ENCODE peak calls at places on chromosomes 4 and X, in nine cellular contexts. R is mammary epithelial cell, C is suprapubic skin, K is sigmoid colon, A is substantia nigra, Y is fibroblast of lung, J is neural progenitor cell, O is OCI-LY7, I is GM23338. T is an unnamed sample.

GRCh38 chrX:116379854-116380253 is 56.6 kb upstream of the SLC6A14 start:
- DNase-seq in R (peak; percentile 79), C (no peak), K (no peak), A (no peak), Y (peak; percentile 2), J (no peak), O (no peak), I (no peak), T (no peak)

GRCh38 chr4:139794158-139794954 is 128.7 kb downstream of the MGST2 start:
- DNase-seq in R (no peak), C (no peak), K (no peak), A (no peak), Y (peak; percentile 33), J (no peak), O (no peak), I (no peak), T (no peak)

GRCh38 chr4:138553001-138553845 is 311.1 kb upstream of the SLC7A11 start:
- DNase-seq in R (no peak), C (no peak), K (no peak), A (no peak), Y (no peak), J (no peak), O (no peak), I (no peak), T (no peak)

GRCh38 chr4:128600996-128601857 is 208.3 kb upstream of the JADE1 start:
- DNase-seq in R (peak; percentile 92), C (no peak), K (peak; percentile 86), A (no peak), Y (peak; percentile 97), J (no peak), O (no peak), I (no peak), T (peak; percentile 92)

GRCh38 chrX:21735038-21735752 is 22.7 kb downstream of the SMPX start:
- DNase-seq in R (peak; percentile 34), C (no peak), K (no peak), A (no peak), Y (peak; percentile 83), J (no peak), O (no peak), I (no peak), T (no peak)

GRCh38 chrX:77918568-77918967 is 8.1 kb downstream of the ATP7A start:
- DNase-seq in R (peak; percentile 28), C (no peak), K (no peak), A (no peak), Y (peak; percentile 40), J (no peak), O (no peak), I (no peak), T (no peak)

GRCh38 chrX:22934640-22935039 is 65.1 kb upstream of the DDX53 start:
- DNase-seq in R (no peak), C (no peak), K (no peak), A (no peak), Y (no peak), J (no peak), O (no peak), I (no peak), T (no peak)

GRCh38 chr4:108335081-108335480 is 166.3 kb upstream of the LEF1 start:
- DNase-seq in R (no peak), C (no peak), K (no peak), A (no peak), Y (no peak), J (peak; percentile 86), O (no peak), I (no peak), T (no peak)

GRCh38 chr4:38856524-38857337 is at the start of gene TLR6:
- DNase-seq in R (peak; percentile 78), C (no peak), K (no peak), A (no peak), Y (peak; percentile 48), J (peak; percentile 69), O (peak; percentile 88), I (peak; percentile 88), T (no peak)

GRCh38 chr4:56641494-56642051 is 39.5 kb downstream of the HOPX start:
- DNase-seq in R (peak; percentile 84), C (no peak), K (no peak), A (no peak), Y (peak; percentile 96), J (no peak), O (no peak), I (no peak), T (no peak)

GRCh38 chrX:34918856-34919255 is 23.7 kb upstream of the FAM47B start:
- DNase-seq in R (peak; percentile 39), C (no peak), K (no peak), A (no peak), Y (peak; percentile 57), J (peak; percentile 74), O (no peak), I (peak; percentile 68), T (no peak)

GRCh38 chr4:1563768-1564485 is 120.2 kb downstream of the FAM53A start:
- DNase-seq in R (no peak), C (no peak), K (no peak), A (no peak), Y (no peak), J (no peak), O (no peak), I (no peak), T (no peak)

GRCh38 chr4:73573794-73574528 is 46.3 kb downstream of the RASSF6 start:
- DNase-seq in R (peak; percentile 52), C (no peak), K (peak; percentile 79), A (no peak), Y (peak; percentile 67), J (peak; percentile 91), O (peak; percentile 86), I (peak; percentile 96), T (peak; percentile 48)

GRCh38 chr4:1075809-1076524 is 37.4 kb downstream of the RNF212 start:
- DNase-seq in R (peak; percentile 16), C (no peak), K (no peak), A (no peak), Y (no peak), J (no peak), O (no peak), I (no peak), T (no peak)

GRCh38 chr4:56229947-56230346 is 157.3 kb downstream of the AASDH start:
- DNase-seq in R (no peak), C (no peak), K (no peak), A (no peak), Y (no peak), J (no peak), O (peak; percentile 30), I (no peak), T (no peak)

GRCh38 chrX:34528081-34528480 is 129.0 kb downstream of the TMEM47 start:
- DNase-seq in R (peak; percentile 36), C (no peak), K (no peak), A (no peak), Y (no peak), J (no peak), O (no peak), I (no peak), T (no peak)

GRCh38 chrX:10756365-10756915 is 136.1 kb upstream of the MID1 start:
- DNase-seq in R (peak; percentile 69), C (no peak), K (no peak), A (no peak), Y (peak; percentile 96), J (no peak), O (no peak), I (peak; percentile 19), T (peak; percentile 39)
- H3K27ac ChIP-seq in R (no peak overlapping the region), C (no peak overlapping the region), K (peak overlapping the region; percentile 62), A (no peak overlapping the region), Y (no peak overlapping the region), J (no peak overlapping the region), O (no peak overlapping the region), I (peak overlapping the region; percentile 87), T (no peak overlapping the region)

GRCh38 chr4:80135702-80136058 is 61.6 kb upstream of the PRDM8 start:
- DNase-seq in R (no peak), C (no peak), K (no peak), A (no peak), Y (no peak), J (no peak), O (no peak), I (no peak), T (no peak)

GRCh38 chr4:80137631-80138030 is 59.7 kb upstream of the PRDM8 start:
- DNase-seq in R (no peak), C (no peak), K (no peak), A (no peak), Y (no peak), J (no peak), O (no peak), I (no peak), T (no peak)

GRCh38 chr4:80138556-80139538 is 58.5 kb upstream of the PRDM8 start:
- DNase-seq in R (peak; percentile 79), C (no peak), K (no peak), A (no peak), Y (peak; percentile 74), J (no peak), O (no peak), I (no peak), T (no peak)

GRCh38 chr4:80134936-80135701 is 62.1 kb upstream of the ANTXR2 start:
- DNase-seq in R (peak; percentile 21), C (no peak), K (no peak), A (no peak), Y (peak; percentile 35), J (no peak), O (no peak), I (no peak), T (no peak)

GRCh38 chr4:80136238-80136637 is 61.1 kb upstream of the PRDM8 start:
- DNase-seq in R (no peak), C (no peak), K (no peak), A (no peak), Y (no peak), J (no peak), O (no peak), I (peak; percentile 9), T (no peak)
- H3K27ac ChIP-seq in R (no peak overlapping the region), C (no peak overlapping the region), K (no peak overlapping the region), A (no peak overlapping the region), Y (no peak overlapping the region), J (no peak overlapping the region), O (no peak overlapping the region), I (no peak overlapping the region), T (no peak overlapping the region)

DNA sequence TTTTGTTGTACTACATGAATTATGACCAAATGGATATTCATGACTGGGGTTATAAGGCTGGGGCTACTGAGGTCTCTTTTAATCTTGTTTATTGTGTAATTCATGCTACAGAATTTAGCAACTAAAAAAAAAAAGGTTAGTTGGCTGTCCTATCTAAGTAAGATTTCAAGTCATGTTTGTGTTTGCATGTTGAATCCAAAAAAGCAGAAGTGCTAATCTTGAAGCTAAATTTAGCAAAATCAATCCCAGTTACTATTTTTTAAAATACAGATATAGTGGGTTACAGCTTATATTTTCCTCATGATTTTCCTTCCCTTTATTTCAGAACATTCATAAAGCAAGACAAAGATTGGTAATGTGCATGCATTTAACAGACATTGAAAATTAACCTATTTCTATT is 19.4 kb downstream of the MTMR1 start:
- DNase-seq in R (no peak), C (no peak), K (no peak), A (no peak), Y (no peak), J (no peak), O (peak; percentile 9), I (no peak), T (no peak)
- H3K27ac ChIP-seq in R (no peak overlapping the region), C (no peak overlapping the region), K (no peak overlapping the region), A (no peak overlapping the region), Y (no peak overlapping the region), J (no peak overlapping the region), O (peak overlapping the region; percentile 39), I (no peak overlapping the region), T (no peak overlapping the region)

DNA sequence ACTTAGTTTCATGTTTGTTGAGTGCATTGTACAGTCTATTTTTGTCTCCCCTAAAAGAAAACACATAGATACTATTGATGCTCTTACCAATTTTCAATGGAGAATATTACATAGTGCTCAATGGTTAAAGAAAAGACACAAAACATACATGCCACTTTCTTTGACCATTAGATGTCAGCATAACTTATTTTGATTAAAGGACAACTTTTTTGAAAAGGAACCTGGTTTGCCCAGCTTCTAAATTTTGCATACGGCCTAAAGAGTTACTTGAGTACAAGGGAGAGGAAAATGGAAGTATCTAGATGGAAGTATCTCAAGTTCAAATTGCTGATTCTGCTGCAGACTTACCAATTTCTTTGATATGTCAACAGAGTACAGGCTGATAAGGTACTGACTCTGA is 68.5 kb downstream of the METTL14 start:
- DNase-seq in R (no peak), C (no peak), K (no peak), A (no peak), Y (no peak), J (no peak), O (no peak), I (no peak), T (no peak)
- H3K27ac ChIP-seq in R (no peak overlapping the region), C (peak overlapping the region; percentile 42), K (peak overlapping the region; percentile 88), A (no peak overlapping the region), Y (no peak overlapping the region), J (no peak overlapping the region), O (no peak overlapping the region), I (no peak overlapping the region), T (no peak overlapping the region)